ENCODE peak calls at places on chromosomes 2 and 18, in five cellular contexts. K, P, I, V and Z are unnamed samples.

GRCh38 chr2:139122711-139123158 is 342.5 kb upstream of the NXPH2 start:
- DNase-seq in K (no peak), P (no peak), I (no peak), V (no peak), Z (no peak)

GRCh38 chr18:79471048-79471447 is 75.3 kb downstream of the NFATC1 start:
- DNase-seq in K (no peak), P (no peak), I (no peak), V (no peak), Z (no peak)

GRCh38 chr2:106095478-106096392 is 98.4 kb downstream of the UXS1 start:
- DNase-seq in K (no peak), P (no peak), I (no peak), V (no peak), Z (no peak)

GRCh38 chr2:89842180-89842908 is 1150.9 kb downstream of the RPIA start:
- DNase-seq in K (no peak), P (no peak), I (no peak), V (peak), Z (no peak)

GRCh38 chr18:54942144-54942543 is 17.1 kb downstream of the CCDC68 start:
- DNase-seq in K (no peak), P (no peak), I (no peak), V (no peak), Z (no peak)

GRCh38 chr18:51169731-51170130 is 27.8 kb downstream of the MEX3C start:
- DNase-seq in K (no peak), P (no peak), I (no peak), V (no peak), Z (no peak)

GRCh38 chr2:142112648-142113278 is 18.1 kb downstream of the LRP1B start:
- DNase-seq in K (peak), P (peak), I (no peak), V (no peak), Z (no peak)

GRCh38 chr18:50819727-50820378 is at the start of gene MRO:
- DNase-seq in K (peak), P (peak), I (peak), V (peak), Z (peak)

GRCh38 chr18:21439453-21439852 is 161.1 kb downstream of the ESCO1 start:
- DNase-seq in K (peak), P (peak), I (no peak), V (no peak), Z (no peak)